ENCODE peak calls at places on chromosomes 16 and 17, in seven cellular contexts. F is neuronal stem cell, K is IMR-90, H is mesendoderm, A is mesenchymal stem cell, C is H1, J is trophoblast cell. Z is an unnamed sample.
A peak's percentile ranks its signal among the peaks of the same experiment; 100 is the strongest.

GRCh38 chr17:83122834-83123233 is 43.4 kb downstream of the METRNL start:
- DNase-seq in F (no peak), K (no peak), H (no peak), A (no peak), C (no peak), J (no peak), Z (peak; percentile 36)

GRCh38 chr16:57256601-57257395 is 11.7 kb downstream of the ARL2BP start:
- DNase-seq in F (no peak), K (no peak), H (peak; percentile 84), A (no peak), C (no peak), J (no peak), Z (no peak)

GRCh38 chr17:81403671-81404534 is 8.6 kb downstream of the BAHCC1 start:
- DNase-seq in F (no peak), K (no peak), H (peak; percentile 67), A (peak; percentile 51), C (no peak), J (no peak), Z (no peak)

GRCh38 chr17:80717661-80718060 is 173.0 kb downstream of the RPTOR start:
- DNase-seq in F (no peak), K (no peak), H (no peak), A (no peak), C (no peak), J (no peak), Z (no peak)

GRCh38 chr16:48542020-48542473 is 67.9 kb downstream of the N4BP1 start:
- DNase-seq in F (no peak), K (peak; percentile 54), H (peak; percentile 58), A (peak; percentile 64), C (no peak), J (no peak), Z (no peak)

GRCh38 chr17:7361906-7362305 is 7.0 kb downstream of the TMEM95 start:
- DNase-seq in F (no peak), K (no peak), H (no peak), A (no peak), C (no peak), J (no peak), Z (no peak)

GRCh38 chr17:55437165-55437605 is 15.6 kb upstream of the MMD start:
- DNase-seq in F (no peak), K (no peak), H (peak; percentile 43), A (no peak), C (no peak), J (no peak), Z (no peak)

GRCh38 chr17:42276359-42276608 is at the start of gene STAT5B:
- DNase-seq in F (peak; percentile 66), K (peak; percentile 55), H (peak; percentile 73), A (peak; percentile 60), C (no peak), J (no peak), Z (peak; percentile 66)

GRCh38 chr17:61476476-61477203 is 24.4 kb downstream of the TBX4 start:
- DNase-seq in F (no peak), K (no peak), H (no peak), A (no peak), C (no peak), J (no peak), Z (peak; percentile 29)

GRCh38 chr16:29029168-29029994 is 44.5 kb downstream of the LAT start:
- DNase-seq in F (peak; percentile 20), K (peak; percentile 98), H (peak; percentile 74), A (peak; percentile 97), C (peak; percentile 23), J (no peak), Z (peak; percentile 38)

GRCh38 chr17:63542942-63543821 is 7.1 kb upstream of the DCAF7 start:
- DNase-seq in F (no peak), K (no peak), H (no peak), A (no peak), C (no peak), J (no peak), Z (no peak)

GRCh38 chr17:68141050-68141449 is 105.5 kb downstream of the KPNA2 start:
- DNase-seq in F (no peak), K (peak; percentile 1), H (no peak), A (no peak), C (no peak), J (no peak), Z (no peak)

GRCh38 chr17:45370949-45371413 is 54.2 kb upstream of the MAP3K14 start:
- DNase-seq in F (no peak), K (peak; percentile 50), H (no peak), A (peak; percentile 24), C (no peak), J (no peak), Z (peak; percentile 30)
- H2BK120ac ChIP-seq in F (no peak overlapping the region), K (peak overlapping the region; percentile 98), H (peak overlapping the region; percentile 85), A (peak overlapping the region; percentile 99), C (no peak overlapping the region), J (peak overlapping the region; percentile 90), Z (no peak overlapping the region)

GRCh38 chr17:11601661-11602060 is 3.4 kb downstream of the DNAH9 start:
- DNase-seq in F (no peak), K (no peak), H (no peak), A (no peak), C (no peak), J (no peak), Z (no peak)

GRCh38 chr17:11598274-11599221 is at the start of gene DNAH9:
- DNase-seq in F (peak; percentile 97), K (no peak), H (peak; percentile 99), A (no peak), C (peak; percentile 78), J (peak; percentile 7), Z (peak; percentile 99)
- H2BK120ac ChIP-seq in F (no peak within 1 kb of the TSS), K (no peak within 1 kb of the TSS), H (no peak within 1 kb of the TSS), A (no peak within 1 kb of the TSS), C (no peak within 1 kb of the TSS), J (no peak within 1 kb of the TSS), Z (no peak within 1 kb of the TSS)

GRCh38 chr17:1782171-1782567 is 20.3 kb downstream of the SERPINF1 start:
- DNase-seq in F (no peak), K (no peak), H (no peak), A (no peak), C (no peak), J (no peak), Z (no peak)
- H2BK120ac ChIP-seq in F (no peak overlapping the region), K (no peak overlapping the region), H (no peak overlapping the region), A (no peak overlapping the region), C (no peak overlapping the region), J (no peak overlapping the region), Z (no peak overlapping the region)

DNA sequence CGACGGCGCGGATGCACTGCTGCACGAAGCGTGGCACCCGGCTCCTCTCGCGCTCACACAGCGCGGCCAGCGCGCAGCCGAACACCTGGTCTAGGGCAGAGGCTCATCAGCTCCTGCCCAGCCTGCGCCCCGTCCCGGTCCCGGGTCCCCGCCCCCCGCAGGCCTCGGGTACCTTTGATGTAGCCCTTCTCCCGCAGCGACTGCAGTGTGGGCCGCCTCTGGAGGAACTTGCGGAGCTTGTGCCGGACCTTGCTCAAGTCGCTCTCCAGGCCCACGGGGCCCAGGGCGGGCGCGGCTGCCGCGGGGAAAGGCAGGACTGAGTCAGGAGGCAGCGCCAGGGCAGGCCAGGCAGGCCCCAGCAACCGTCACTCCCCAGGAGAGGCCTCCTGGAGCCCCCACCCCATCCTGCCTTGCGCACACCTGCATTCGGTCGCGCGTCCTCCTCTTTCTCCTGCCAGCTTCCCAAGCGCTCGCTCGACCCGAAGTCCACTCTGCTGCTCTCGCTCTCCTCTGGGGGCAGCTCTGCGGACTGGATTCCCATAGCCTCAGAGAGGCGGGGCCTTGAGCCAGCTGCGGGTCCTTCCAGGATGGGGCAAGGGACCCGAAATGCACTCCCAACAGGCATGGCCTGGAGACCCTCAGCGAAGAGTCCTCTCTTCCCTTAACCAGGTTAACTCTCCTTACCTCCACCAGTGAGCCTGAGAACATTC is 36.0 kb downstream of the ARHGAP27 start:
- DNase-seq in F (no peak), K (no peak), H (no peak), A (no peak), C (no peak), J (no peak), Z (peak; percentile 62)
- H2BK120ac ChIP-seq in F (no peak overlapping the region), K (no peak overlapping the region), H (no peak overlapping the region), A (no peak overlapping the region), C (no peak overlapping the region), J (no peak overlapping the region), Z (no peak overlapping the region)

GRCh38 chr17:12136243-12136642 is 115.6 kb downstream of the MAP2K4 start:
- DNase-seq in F (no peak), K (no peak), H (no peak), A (no peak), C (no peak), J (no peak), Z (no peak)
- H2BK120ac ChIP-seq in F (no peak overlapping the region), K (no peak overlapping the region), H (no peak overlapping the region), A (no peak overlapping the region), C (no peak overlapping the region), J (no peak overlapping the region), Z (no peak overlapping the region)

GRCh38 chr16:54822502-54823291 is 108.0 kb upstream of the IRX5 start:
- DNase-seq in F (no peak), K (no peak), H (no peak), A (no peak), C (no peak), J (no peak), Z (no peak)
- H2BK120ac ChIP-seq in F (no peak overlapping the region), K (no peak overlapping the region), H (no peak overlapping the region), A (no peak overlapping the region), C (no peak overlapping the region), J (no peak overlapping the region), Z (no peak overlapping the region)

DNA sequence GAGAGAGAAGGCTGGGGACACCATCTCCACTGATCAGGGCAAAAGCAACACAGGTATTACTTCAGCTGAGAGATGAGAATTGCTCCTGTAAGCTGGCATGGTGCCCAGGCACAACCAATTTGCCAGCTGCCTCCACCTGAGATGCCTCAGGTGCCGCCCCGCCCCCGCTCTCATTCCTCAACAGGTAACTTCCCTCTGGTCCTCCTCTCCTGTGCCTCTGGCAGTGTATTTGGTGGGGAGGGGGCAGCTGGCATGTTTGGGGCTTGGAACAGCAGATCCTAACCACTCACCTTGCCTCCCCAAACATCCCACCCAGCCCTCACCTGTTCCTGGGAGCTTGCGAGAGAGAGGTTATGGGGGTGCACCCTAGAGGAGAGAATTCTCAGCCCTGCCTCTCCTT is 2.9 kb upstream of the SRCIN1 start:
- DNase-seq in F (no peak), K (no peak), H (no peak), A (no peak), C (no peak), J (no peak), Z (peak; percentile 69)
- H2BK120ac ChIP-seq in F (no peak overlapping the region), K (no peak overlapping the region), H (no peak overlapping the region), A (no peak overlapping the region), C (peak overlapping the region; percentile 94), J (no peak overlapping the region), Z (peak overlapping the region; percentile 10)

DNA sequence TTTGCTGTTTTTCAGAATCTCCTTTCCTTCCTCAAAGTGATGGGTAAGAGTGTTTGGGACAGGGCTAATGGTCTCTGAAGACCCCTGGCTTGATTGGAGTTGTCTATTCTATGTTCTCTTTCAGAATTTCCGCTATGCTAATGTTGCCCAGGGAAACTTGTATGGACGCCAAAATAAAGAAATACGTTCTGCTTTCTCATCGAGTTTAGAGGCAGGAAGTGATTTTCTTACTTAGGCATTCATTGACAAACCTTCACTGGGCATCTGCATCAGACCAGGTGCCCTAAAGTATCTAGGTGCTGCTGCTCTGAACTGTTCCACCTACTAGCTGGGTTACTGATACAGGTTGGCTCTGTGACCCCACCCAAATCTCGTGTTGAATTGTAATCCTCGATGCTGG is 787.9 kb upstream of the EEF2KMT start:
- DNase-seq in F (no peak), K (no peak), H (no peak), A (no peak), C (no peak), J (no peak), Z (no peak)
- H2BK120ac ChIP-seq in F (no peak overlapping the region), K (no peak overlapping the region), H (no peak overlapping the region), A (no peak overlapping the region), C (no peak overlapping the region), J (no peak overlapping the region), Z (no peak overlapping the region)